ENCODE peak calls at places on chromosomes 4 and X, in eight cellular contexts. F is WERI-Rb-1, H is SK-N-SH, N is tibial artery, T is heart left ventricle, S is sigmoid colon, G is BE2C, E is HCT116. O is an unnamed sample.

GRCh38 chr4:78629991-78630541 is 78.5 kb downstream of the ANXA3 start:
- DNase-seq in F (no peak), H (no peak), N (no peak), T (peak; percentile 46), S (no peak), G (peak; percentile 56), E (no peak), O (no peak)

GRCh38 chr4:101593666-101594065 is 196.9 kb upstream of the BANK1 start:
- DNase-seq in F (no peak), H (no peak), N (no peak), T (no peak), S (no peak), G (no peak), E (no peak), O (no peak)

GRCh38 chr4:13160906-13161305 is 323.2 kb downstream of the RAB28 start:
- DNase-seq in F (no peak), H (no peak), N (no peak), T (no peak), S (no peak), G (no peak), E (no peak), O (no peak)

GRCh38 chrX:77668391-77669237 is 117.4 kb downstream of the ATRX start:
- DNase-seq in F (no peak), H (no peak), N (no peak), T (no peak), S (no peak), G (no peak), E (no peak), O (no peak)

GRCh38 chr4:14110407-14110806 is 482.9 kb upstream of the BOD1L1 start:
- DNase-seq in F (no peak), H (no peak), N (no peak), T (no peak), S (no peak), G (no peak), E (no peak), O (no peak)

GRCh38 chr4:96189761-96190160 is 349.9 kb downstream of the PDHA2 start:
- DNase-seq in F (no peak), H (no peak), N (no peak), T (no peak), S (no peak), G (no peak), E (no peak), O (no peak)

GRCh38 chrX:10098235-10098819 is 58.4 kb upstream of the CLCN4 start:
- DNase-seq in F (no peak), H (no peak), N (no peak), T (no peak), S (no peak), G (no peak), E (no peak), O (no peak)

GRCh38 chr4:118264096-118264495 is 88.7 kb downstream of the PRSS12 start:
- DNase-seq in F (no peak), H (no peak), N (no peak), T (no peak), S (no peak), G (no peak), E (no peak), O (no peak)

GRCh38 chr4:68576272-68577100 is at the start of gene UGT2B17:
- DNase-seq in F (no peak), H (no peak), N (no peak), T (no peak), S (no peak), G (no peak), E (no peak), O (no peak)

GRCh38 chr4:73976716-73977115 is 5.1 kb downstream of the PF4 start:
- DNase-seq in F (no peak), H (no peak), N (no peak), T (no peak), S (no peak), G (no peak), E (no peak), O (peak; percentile 44)

GRCh38 chrX:123822965-123823364 is 36.9 kb upstream of the XIAP start:
- DNase-seq in F (no peak), H (no peak), N (no peak), T (no peak), S (no peak), G (no peak), E (no peak), O (no peak)

GRCh38 chrX:121146059-121146628 is 98.7 kb downstream of the GLUD2 start:
- DNase-seq in F (no peak), H (no peak), N (no peak), T (no peak), S (no peak), G (no peak), E (no peak), O (no peak)

DNA sequence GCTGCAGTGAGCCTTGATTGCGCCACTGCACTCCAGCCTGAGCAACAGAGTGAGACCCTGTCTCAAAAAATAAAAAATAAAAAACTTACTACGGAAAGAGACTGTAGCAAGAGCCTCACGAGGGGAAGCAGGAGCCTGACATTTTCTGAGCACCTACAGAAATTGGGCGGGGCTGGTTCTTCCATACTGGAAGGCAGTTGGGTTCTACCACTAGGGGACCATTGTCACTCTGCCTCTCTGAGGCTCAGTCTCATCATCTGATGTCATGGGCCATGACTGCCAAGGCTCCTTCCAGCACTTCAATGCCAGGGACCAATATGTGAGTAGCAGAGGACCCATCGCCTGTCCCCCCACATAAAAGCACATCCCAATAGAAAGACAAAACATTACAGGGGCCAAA is 8.2 kb downstream of the SH3KBP1 start:
- DNase-seq in F (no peak), H (no peak), N (no peak), T (no peak), S (no peak), G (no peak), E (no peak), O (no peak)
- H3K9me3 ChIP-seq in F (peaks cover 4% of the 10 kb centered on the region), H (no peaks in the 10 kb centered on the region), N (no peaks in the 10 kb centered on the region), T (no peaks in the 10 kb centered on the region), S (no peaks in the 10 kb centered on the region), G (no peaks in the 10 kb centered on the region), E (no peaks in the 10 kb centered on the region), O (no peaks in the 10 kb centered on the region)

DNA sequence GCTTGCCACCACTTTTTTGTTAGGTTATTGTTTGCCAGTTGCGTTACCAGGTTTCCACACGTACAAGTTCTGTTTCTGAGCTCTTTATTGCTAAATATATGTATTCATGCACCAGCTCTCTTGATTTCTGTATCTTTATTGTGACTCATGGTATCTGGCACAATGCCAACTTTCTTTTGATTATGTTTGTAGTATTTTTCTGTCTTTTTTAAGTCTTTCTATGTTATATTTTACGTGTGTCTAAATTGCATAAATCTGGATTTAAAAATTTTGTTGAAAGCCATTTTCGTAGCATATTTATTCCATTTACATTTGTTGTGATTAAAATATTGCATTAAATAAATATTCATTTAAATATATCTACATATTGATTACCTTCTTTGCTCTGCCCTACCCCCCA is 73.8 kb downstream of the KDM6A start:
- DNase-seq in F (no peak), H (no peak), N (no peak), T (no peak), S (no peak), G (no peak), E (no peak), O (no peak)
- H3K9me3 ChIP-seq in F (peaks cover 2% of the 10 kb centered on the region), H (peaks cover 16% of the 10 kb centered on the region), N (peaks cover 11% of the 10 kb centered on the region), T (peaks cover 5% of the 10 kb centered on the region), S (no peaks in the 10 kb centered on the region), G (no peaks in the 10 kb centered on the region), E (no peaks in the 10 kb centered on the region), O (peaks cover 13% of the 10 kb centered on the region)

DNA sequence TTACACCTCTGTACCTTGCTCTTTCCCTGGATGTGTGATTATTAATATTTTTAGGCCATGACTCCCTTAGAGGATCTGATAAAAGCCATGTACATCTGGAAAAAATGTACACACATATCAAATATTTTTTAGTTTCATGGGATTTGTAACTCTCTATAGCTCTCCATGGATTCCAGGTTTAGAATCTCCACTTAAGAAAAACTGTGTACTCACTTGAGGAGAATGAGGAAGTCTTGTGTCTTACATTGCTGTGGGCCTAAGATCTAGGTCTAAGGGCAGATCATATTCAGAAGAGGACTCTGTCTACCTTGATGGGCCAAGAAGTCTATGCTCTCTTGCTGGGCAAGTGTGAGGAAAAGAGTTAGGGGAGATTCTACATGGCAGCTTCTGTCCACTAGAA is 98.0 kb downstream of the RRAGB start:
- DNase-seq in F (no peak), H (no peak), N (no peak), T (no peak), S (no peak), G (no peak), E (no peak), O (no peak)
- H3K9me3 ChIP-seq in F (no peaks in the 10 kb centered on the region), H (no peaks in the 10 kb centered on the region), N (peaks cover 5% of the 10 kb centered on the region), T (no peaks in the 10 kb centered on the region), S (no peaks in the 10 kb centered on the region), G (no peaks in the 10 kb centered on the region), E (no peaks in the 10 kb centered on the region), O (no peaks in the 10 kb centered on the region)

DNA sequence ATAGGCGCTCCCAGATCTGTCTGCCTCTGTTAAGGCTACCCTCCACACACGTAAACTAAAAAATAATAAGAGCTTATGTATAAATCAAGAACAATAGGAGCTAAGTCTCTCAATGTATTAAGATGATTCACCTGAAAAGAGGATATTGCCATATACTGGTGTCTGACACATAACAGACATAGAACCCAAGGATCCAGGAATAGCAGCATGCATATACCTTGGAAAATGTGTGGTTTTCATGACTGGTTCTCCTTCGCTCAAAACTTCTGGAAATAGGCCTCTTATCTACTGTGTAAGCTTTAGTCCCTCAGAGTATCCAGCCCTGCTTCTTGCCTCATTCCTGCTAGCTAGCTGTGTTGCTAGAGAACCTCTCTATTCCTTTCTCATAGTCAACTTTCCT is 203.7 kb upstream of the SLITRK2 start:
- DNase-seq in F (no peak), H (no peak), N (no peak), T (no peak), S (no peak), G (no peak), E (no peak), O (no peak)
- H3K9me3 ChIP-seq in F (no peaks in the 10 kb centered on the region), H (no peaks in the 10 kb centered on the region), N (peaks cover 3% of the 10 kb centered on the region), T (no peaks in the 10 kb centered on the region), S (no peaks in the 10 kb centered on the region), G (no peaks in the 10 kb centered on the region), E (no peaks in the 10 kb centered on the region), O (no peaks in the 10 kb centered on the region)

DNA sequence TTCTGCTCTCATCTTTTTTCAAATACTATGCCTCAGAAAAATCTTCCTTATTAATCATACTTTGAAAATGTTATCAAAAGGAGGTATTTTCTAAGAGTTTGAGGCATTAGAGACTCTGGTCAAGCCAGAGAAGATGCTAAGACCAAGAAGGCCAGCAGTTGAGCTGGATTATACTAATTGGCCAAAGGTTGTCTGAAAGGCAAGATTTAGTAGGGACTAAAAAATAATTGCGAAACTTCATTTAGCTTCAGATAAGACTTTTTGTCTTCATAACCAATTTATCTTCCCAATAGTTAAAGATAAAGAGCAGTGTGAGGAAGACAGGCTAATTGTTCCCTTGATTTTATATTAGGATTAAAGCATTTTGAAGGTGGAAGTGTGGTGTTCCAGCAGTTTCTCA is 1412.4 kb upstream of the PCDH7 start:
- DNase-seq in F (no peak), H (no peak), N (no peak), T (no peak), S (no peak), G (no peak), E (no peak), O (no peak)
- H3K9me3 ChIP-seq in F (no peaks in the 10 kb centered on the region), H (no peaks in the 10 kb centered on the region), N (no peaks in the 10 kb centered on the region), T (no peaks in the 10 kb centered on the region), S (no peaks in the 10 kb centered on the region), G (no peaks in the 10 kb centered on the region), E (no peaks in the 10 kb centered on the region), O (no peaks in the 10 kb centered on the region)

DNA sequence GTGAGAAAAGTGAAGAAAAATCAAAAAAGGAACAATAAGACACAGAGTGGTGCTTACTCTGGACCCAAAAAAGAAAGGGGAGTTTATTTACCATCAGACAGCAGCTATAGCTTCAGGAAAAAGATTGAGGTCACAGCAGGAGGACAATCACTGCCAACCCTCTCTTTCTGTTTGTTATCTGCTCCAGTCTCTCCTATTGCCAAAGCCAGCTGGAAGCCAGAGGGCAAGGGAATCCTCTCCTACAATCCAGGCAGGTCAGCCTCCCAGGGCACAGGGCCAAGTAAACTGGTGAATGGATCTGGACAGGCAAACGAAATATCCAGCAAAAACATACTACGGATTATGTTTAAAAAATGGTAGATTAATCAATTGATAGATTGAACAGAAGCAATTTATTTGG is 306.9 kb upstream of the SLIT2 start:
- DNase-seq in F (no peak), H (peak; percentile 44), N (no peak), T (no peak), S (no peak), G (no peak), E (no peak), O (peak; percentile 47)
- H3K9me3 ChIP-seq in F (no peaks in the 10 kb centered on the region), H (no peaks in the 10 kb centered on the region), N (no peaks in the 10 kb centered on the region), T (no peaks in the 10 kb centered on the region), S (no peaks in the 10 kb centered on the region), G (no peaks in the 10 kb centered on the region), E (no peaks in the 10 kb centered on the region), O (no peaks in the 10 kb centered on the region)